ENCODE peak calls at places on chromosomes 5 and 9, in six cellular contexts. V is breast epithelium, T is suprapubic skin, B is IMR-90, X is spleen, E is tibial nerve. K is an unnamed sample.

GRCh38 chr9:76559283-76559682 is 100.3 kb downstream of the GCNT1 start:
- DNase-seq in V (no peak), T (no peak), E (no peak), X (no peak), B (no peak), K (no peak)

GRCh38 chr9:6931913-6932312 is 174.1 kb downstream of the KDM4C start:
- DNase-seq in E (no peak), X (no peak), T (no peak), V (no peak), B (peak; percentile 86), K (no peak)

GRCh38 chr5:55747778-55748318 is 10.0 kb downstream of the DDX4 start:
- DNase-seq in T (no peak), E (no peak), X (no peak), V (no peak), B (no peak), K (no peak)

GRCh38 chr9:71758277-71758676 is 10.0 kb downstream of the CEMIP2 start:
- DNase-seq in B (no peak), X (no peak), E (no peak), V (no peak), T (no peak), K (no peak)

GRCh38 chr9:107750741-107751521 is 261.4 kb upstream of the KLF4 start:
- DNase-seq in T (peak; percentile 92), B (peak; percentile 99), V (peak; percentile 92), E (peak; percentile 83), X (no peak), K (peak; percentile 97)

GRCh38 chr5:130616161-130616560 is 548.9 kb downstream of the HINT1 start:
- DNase-seq in T (no peak), B (no peak), E (no peak), V (no peak), X (no peak), K (no peak)

GRCh38 chr5:6712136-6712581 is 1.1 kb upstream of the TENT4A start:
- DNase-seq in V (peak; percentile 23), B (peak; percentile 73), T (no peak), E (no peak), X (peak; percentile 93), K (peak; percentile 95)

GRCh38 chr5:61292130-61292672 is 39.9 kb upstream of the ZSWIM6 start:
- DNase-seq in V (no peak), E (no peak), T (no peak), X (no peak), B (no peak), K (no peak)

GRCh38 chr5:88882321-88883038 is 504 bp downstream of the MEF2C start:
- DNase-seq in V (no peak), X (no peak), T (no peak), E (no peak), B (peak; percentile 4), K (no peak)

GRCh38 chr5:151780348-151780747 is 8.6 kb downstream of the G3BP1 start:
- DNase-seq in T (no peak), B (no peak), X (peak; percentile 40), E (no peak), V (no peak), K (no peak)

GRCh38 chr5:179668404-179668803 is 12.4 kb downstream of the CBY3 start:
- DNase-seq in E (no peak), B (peak; percentile 54), T (no peak), X (no peak), V (no peak), K (no peak)

GRCh38 chr5:180860273-180860886 is 696 bp downstream of the ZFP62 start:
- DNase-seq in E (no peak), V (no peak), B (no peak), X (peak; percentile 87), T (no peak), K (no peak)

GRCh38 chr9:95081998-95082397 is 235.5 kb downstream of the FANCC start:
- DNase-seq in V (no peak), X (peak; percentile 51), B (no peak), T (no peak), E (no peak), K (no peak)

GRCh38 chr5:80369521-80369920 is 38.3 kb upstream of the ZFYVE16 start:
- DNase-seq in T (no peak), X (no peak), E (no peak), V (no peak), B (no peak), K (no peak)

GRCh38 chr5:142938201-142938600 is 168.0 kb downstream of the ARHGAP26 start:
- DNase-seq in B (no peak), E (no peak), V (no peak), X (no peak), T (no peak), K (no peak)

GRCh38 chr9:130448035-130448624 is 3.4 kb downstream of the ASS1 start:
- DNase-seq in V (no peak), T (no peak), B (peak; percentile 57), X (no peak), E (no peak), K (no peak)

GRCh38 chr5:90741022-90741564 is 182.5 kb downstream of the ADGRV1 start:
- DNase-seq in E (no peak), V (no peak), B (no peak), X (no peak), T (no peak), K (no peak)

GRCh38 chr5:100667021-100667671 is 132.0 kb downstream of the FAM174A start:
- DNase-seq in V (no peak), T (no peak), B (peak; percentile 43), E (no peak), X (no peak), K (no peak)

GRCh38 chr9:124489222-124489621 is 18.0 kb downstream of the NR5A1 start:
- DNase-seq in X (no peak), T (no peak), V (no peak), E (no peak), B (peak; percentile 7), K (no peak)

GRCh38 chr5:59380350-59380951 is 513.1 kb downstream of the PDE4D start:
- DNase-seq in T (no peak), E (no peak), X (no peak), V (no peak), B (peak; percentile 71), K (no peak)

GRCh38 chr5:122896598-122897282 is 51.3 kb downstream of the SNX24 start:
- DNase-seq in X (no peak), B (peak; percentile 85), V (no peak), T (no peak), E (no peak), K (no peak)

GRCh38 chr9:87812375-87813118 is 70.1 kb upstream of the SPATA31E1 start:
- DNase-seq in E (no peak), T (no peak), X (no peak), B (peak; percentile 66), V (no peak), K (no peak)

GRCh38 chr9:128828719-128829452 is 708 bp downstream of the SPOUT1 start:
- DNase-seq in T (no peak), X (no peak), B (no peak), V (no peak), E (no peak), K (no peak)

GRCh38 chr9:109908459-109909390 is 128.7 kb downstream of the PALM2AKAP2 start:
- DNase-seq in B (peak; percentile 96), T (no peak), V (no peak), X (no peak), E (no peak), K (no peak)
- H3K4me3 ChIP-seq in B (no peak overlapping the region), T (no peak overlapping the region), V (no peak overlapping the region), X (no peak overlapping the region), E (no peak overlapping the region), K (no peak overlapping the region)

DNA sequence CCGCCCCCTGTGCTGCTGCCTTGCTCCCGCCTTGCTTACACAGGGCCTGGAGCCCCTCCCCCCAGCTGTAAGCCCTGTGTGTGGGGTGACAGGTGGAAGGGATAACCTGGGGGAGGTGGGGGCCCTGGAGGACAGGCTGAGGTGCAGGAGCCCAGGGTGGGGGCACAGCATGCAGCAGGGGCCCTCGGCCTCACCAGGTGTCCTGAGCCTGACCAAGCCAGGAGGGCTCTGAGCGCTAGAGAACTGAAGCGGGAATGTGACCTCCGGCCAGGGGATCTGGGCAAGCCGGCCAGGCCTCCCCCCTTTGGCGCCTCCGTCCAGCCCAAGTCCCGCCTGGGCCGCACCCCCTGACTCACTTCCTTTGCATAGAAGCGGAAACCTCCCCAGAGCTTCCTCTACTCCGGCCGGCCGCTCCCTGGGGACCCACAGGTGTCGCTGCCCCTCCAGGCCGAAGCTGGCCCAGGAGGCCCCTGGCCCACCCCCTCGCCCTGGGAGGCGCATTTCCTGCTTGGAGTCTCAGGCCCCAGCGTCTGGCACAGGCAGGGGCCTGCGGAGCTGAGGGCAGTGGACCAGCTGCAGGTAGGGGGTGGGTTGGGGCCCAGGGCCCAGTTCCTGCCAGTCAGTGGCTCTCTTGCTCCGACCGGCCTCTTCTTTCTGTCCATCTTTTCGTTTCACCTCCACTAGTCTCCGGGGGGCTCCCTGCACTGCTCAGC is at the start of gene TOR4A:
- DNase-seq in X (peak; percentile 96), B (peak; percentile 86), T (peak; percentile 93), E (peak; percentile 44), V (no peak), K (no peak)
- TF ChIP-seq POLR2A in X (no peak), B (peak; percentile 65), T (no peak), E (no peak), V (no peak), K (no peak)

GRCh38 chr5:72850113-72850512 is 33.7 kb downstream of the TNPO1 start:
- DNase-seq in E (no peak), B (no peak), V (no peak), T (no peak), X (no peak), K (no peak)

GRCh38 chr5:72847989-72848473 is 31.6 kb downstream of the TNPO1 start:
- DNase-seq in B (peak; percentile 93), T (peak; percentile 93), V (peak; percentile 73), X (peak; percentile 97), E (peak; percentile 75), K (peak; percentile 92)

GRCh38 chr5:72847439-72847838 is 31.0 kb downstream of the TNPO1 start:
- DNase-seq in V (no peak), X (no peak), T (no peak), B (no peak), E (no peak), K (no peak)

GRCh38 chr5:72848474-72849428 is 32.3 kb downstream of the TNPO1 start:
- DNase-seq in T (peak; percentile 78), X (peak; percentile 91), E (no peak), B (peak; percentile 29), V (no peak), K (no peak)

DNA sequence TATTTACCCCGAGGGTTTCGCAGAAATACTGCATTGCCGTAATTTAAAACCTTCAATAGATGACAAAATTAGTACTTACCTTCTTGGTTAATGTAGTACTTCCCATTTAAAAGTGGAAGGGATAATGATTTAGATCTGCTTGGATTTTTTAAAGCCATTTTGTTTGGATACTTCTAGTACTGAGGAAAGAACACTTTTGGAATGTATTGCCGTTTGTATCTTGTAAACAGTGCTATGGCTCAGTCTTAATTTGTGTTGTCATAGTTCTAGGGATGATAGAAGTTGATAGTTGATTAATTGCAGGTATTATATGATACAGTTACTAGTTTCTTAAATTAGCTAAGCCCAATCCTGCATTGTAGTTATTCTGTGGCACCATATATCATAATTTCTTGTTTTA is 33.1 kb downstream of the TNPO1 start:
- DNase-seq in T (no peak), X (no peak), E (no peak), V (no peak), B (no peak), K (no peak)
- H3K4me3 ChIP-seq in T (peak overlapping the region; percentile 92), X (peak overlapping the region; percentile 83), E (peak overlapping the region; percentile 52), V (peak overlapping the region; percentile 62), B (peak overlapping the region; percentile 76), K (peak overlapping the region; percentile 74)

DNA sequence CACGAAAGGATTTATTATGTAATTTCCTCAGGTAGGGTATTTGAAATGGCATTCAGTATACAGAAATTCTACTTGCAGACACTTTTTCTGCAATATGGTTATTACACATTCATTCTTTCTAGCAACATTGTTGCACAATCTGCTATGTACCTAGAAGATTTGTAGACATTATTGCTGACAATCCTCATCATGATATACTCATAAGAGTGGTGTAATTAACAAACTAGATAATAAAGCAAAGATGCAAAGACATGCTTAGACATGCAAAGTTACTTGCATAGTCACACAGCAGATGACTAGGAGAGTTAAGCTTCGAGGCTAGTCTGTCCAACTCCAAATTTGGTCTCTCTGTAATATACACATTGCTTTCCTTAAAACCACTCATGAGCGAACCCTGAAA is 317.1 kb downstream of the ASTN2 start:
- DNase-seq in E (no peak), X (no peak), T (no peak), V (no peak), B (no peak), K (no peak)
- TF ChIP-seq POLR2A in E (no peak), X (no peak), T (no peak), V (no peak), B (no peak), K (no peak)

K was measured in vagina.